ENCODE peak calls at places on chromosomes 1 and 21, in four cellular contexts. One of them, this sample, is unnamed.

GRCh38 chr1:236209185-236209584 is 66.8 kb downstream of the GPR137B start:
- DNase-seq in GM23248: no peak
- DNase-seq in H9: no peak
- DNase-seq in astrocyte: no peak
- DNase-seq in this sample: no peak

GRCh38 chr1:98090351-98090750 is 169.5 kb upstream of the DPYD start:
- DNase-seq in GM23248: peak; percentile 51
- DNase-seq in H9: no peak
- DNase-seq in astrocyte: peak; percentile 64
- DNase-seq in this sample: no peak

GRCh38 chr1:52268372-52268771 is 97.6 kb downstream of the CC2D1B start:
- DNase-seq in GM23248: peak; percentile 29
- DNase-seq in H9: peak; percentile 67
- DNase-seq in astrocyte: peak; percentile 6
- DNase-seq in this sample: no peak

GRCh38 chr1:33641099-33641830 is 168.8 kb downstream of the ZSCAN20 start:
- DNase-seq in GM23248: peak; percentile 81
- DNase-seq in H9: peak; percentile 42
- DNase-seq in astrocyte: peak; percentile 16
- DNase-seq in this sample: peak; percentile 87

GRCh38 chr1:40763742-40764532 is 19.6 kb upstream of the KCNQ4 start:
- DNase-seq in GM23248: no peak
- DNase-seq in H9: no peak
- DNase-seq in astrocyte: no peak
- DNase-seq in this sample: peak; percentile 80

GRCh38 chr1:160167580-160167979 is 16.2 kb downstream of the ATP1A4 start:
- DNase-seq in GM23248: peak; percentile 49
- DNase-seq in H9: no peak
- DNase-seq in astrocyte: no peak
- DNase-seq in this sample: peak; percentile 37

GRCh38 chr1:24322636-24323177 is 3.5 kb downstream of the GRHL3 start:
- DNase-seq in GM23248: no peak
- DNase-seq in H9: no peak
- DNase-seq in astrocyte: peak; percentile 24
- DNase-seq in this sample: no peak

GRCh38 chr1:174469052-174469451 is 21.3 kb downstream of the GPR52 start:
- DNase-seq in GM23248: no peak
- DNase-seq in H9: no peak
- DNase-seq in astrocyte: no peak
- DNase-seq in this sample: no peak

GRCh38 chr1:24996983-24997893 is 67.2 kb upstream of the RUNX3 start:
- DNase-seq in GM23248: no peak
- DNase-seq in H9: no peak
- DNase-seq in astrocyte: no peak
- DNase-seq in this sample: peak; percentile 75

GRCh38 chr1:68954841-68955240 is 458.0 kb upstream of the DEPDC1 start:
- DNase-seq in GM23248: peak; percentile 12
- DNase-seq in H9: no peak
- DNase-seq in astrocyte: peak; percentile 58
- DNase-seq in this sample: peak; percentile 34

GRCh38 chr1:115238336-115239147 is 99.5 kb downstream of the NGF start:
- DNase-seq in GM23248: no peak
- DNase-seq in H9: no peak
- DNase-seq in astrocyte: peak; percentile 30
- DNase-seq in this sample: no peak

GRCh38 chr1:237016626-237017025 is 12.4 kb upstream of the MT1HL1 start:
- DNase-seq in GM23248: no peak
- DNase-seq in H9: no peak
- DNase-seq in astrocyte: no peak
- DNase-seq in this sample: no peak

GRCh38 chr1:12121212-12122000 is 45.4 kb upstream of the TNFRSF1B start:
- DNase-seq in GM23248: peak; percentile 44
- DNase-seq in H9: no peak
- DNase-seq in astrocyte: peak; percentile 80
- DNase-seq in this sample: peak; percentile 61

GRCh38 chr1:23732363-23733224 is 10.7 kb upstream of the ELOA start:
- DNase-seq in GM23248: peak; percentile 83
- DNase-seq in H9: no peak
- DNase-seq in astrocyte: peak; percentile 14
- DNase-seq in this sample: peak; percentile 82

GRCh38 chr1:212559929-212560328 is 48.6 kb upstream of the ATF3 start:
- DNase-seq in GM23248: no peak
- DNase-seq in H9: no peak
- DNase-seq in astrocyte: no peak
- DNase-seq in this sample: no peak

GRCh38 chr1:6466023-6466422 is at the start of gene TNFRSF25:
- DNase-seq in GM23248: no peak
- DNase-seq in H9: peak; percentile 77
- DNase-seq in astrocyte: no peak
- DNase-seq in this sample: no peak

GRCh38 chr1:168312718-168313604 is 32.3 kb downstream of the TBX19 start:
- DNase-seq in GM23248: no peak
- DNase-seq in H9: no peak
- DNase-seq in astrocyte: no peak
- DNase-seq in this sample: no peak

GRCh38 chr1:18886003-18886335 is 16.4 kb downstream of the ALDH4A1 start:
- DNase-seq in GM23248: peak; percentile 77
- DNase-seq in H9: no peak
- DNase-seq in astrocyte: peak; percentile 74
- DNase-seq in this sample: peak; percentile 97

GRCh38 chr1:31828926-31829690 is 13.3 kb upstream of the SPOCD1 start:
- DNase-seq in GM23248: no peak
- DNase-seq in H9: no peak
- DNase-seq in astrocyte: no peak
- DNase-seq in this sample: peak; percentile 42

GRCh38 chr1:206709772-206710456 is 25.2 kb downstream of the MAPKAPK2 start:
- DNase-seq in GM23248: peak; percentile 72
- DNase-seq in H9: no peak
- DNase-seq in astrocyte: no peak
- DNase-seq in this sample: no peak

GRCh38 chr1:8595919-8596318 is 221.5 kb downstream of the RERE start:
- DNase-seq in GM23248: peak; percentile 6
- DNase-seq in H9: no peak
- DNase-seq in astrocyte: peak; percentile 9
- DNase-seq in this sample: no peak

GRCh38 chr1:5297199-5297877 is 642.9 kb downstream of the AJAP1 start:
- DNase-seq in GM23248: no peak
- DNase-seq in H9: no peak
- DNase-seq in astrocyte: no peak
- DNase-seq in this sample: no peak

GRCh38 chr1:220892997-220893700 is 13.9 kb downstream of the HLX start:
- DNase-seq in GM23248: no peak
- DNase-seq in H9: peak; percentile 50
- DNase-seq in astrocyte: no peak
- DNase-seq in this sample: no peak

GRCh38 chr1:220894924-220895256 is 15.6 kb downstream of the HLX start:
- DNase-seq in GM23248: no peak
- DNase-seq in H9: no peak
- DNase-seq in astrocyte: no peak
- DNase-seq in this sample: no peak

GRCh38 chr1:220893701-220894024 is 14.4 kb downstream of the HLX start:
- DNase-seq in GM23248: peak; percentile 17
- DNase-seq in H9: no peak
- DNase-seq in astrocyte: no peak
- DNase-seq in this sample: no peak

GRCh38 chr1:220895412-220895946 is 16.2 kb downstream of the HLX start:
- DNase-seq in GM23248: no peak
- DNase-seq in H9: no peak
- DNase-seq in astrocyte: no peak
- DNase-seq in this sample: no peak

GRCh38 chr1:220894025-220894923 is 15.0 kb downstream of the HLX start:
- DNase-seq in GM23248: peak; percentile 37
- DNase-seq in H9: peak; percentile 58
- DNase-seq in astrocyte: no peak
- DNase-seq in this sample: peak; percentile 75
- H3K27me3 ChIP-seq in GM23248: peaks cover 24% of the 10 kb centered on the region
- H3K27me3 ChIP-seq in H9: peaks cover 79% of the 10 kb centered on the region
- H3K27me3 ChIP-seq in astrocyte: peaks cover 73% of the 10 kb centered on the region
- H3K27me3 ChIP-seq in this sample: peaks cover 31% of the 10 kb centered on the region

GRCh38 chr21:15370576-15370975 is 305.8 kb upstream of the NRIP1 start:
- DNase-seq in GM23248: no peak
- DNase-seq in H9: no peak
- DNase-seq in astrocyte: no peak
- DNase-seq in this sample: no peak
- H2AFZ ChIP-seq in GM23248: no peak overlapping the region
- H2AFZ ChIP-seq in H9: no peak overlapping the region
- H2AFZ ChIP-seq in astrocyte: no peak overlapping the region
- H2AFZ ChIP-seq in this sample: no peak overlapping the region

DNA sequence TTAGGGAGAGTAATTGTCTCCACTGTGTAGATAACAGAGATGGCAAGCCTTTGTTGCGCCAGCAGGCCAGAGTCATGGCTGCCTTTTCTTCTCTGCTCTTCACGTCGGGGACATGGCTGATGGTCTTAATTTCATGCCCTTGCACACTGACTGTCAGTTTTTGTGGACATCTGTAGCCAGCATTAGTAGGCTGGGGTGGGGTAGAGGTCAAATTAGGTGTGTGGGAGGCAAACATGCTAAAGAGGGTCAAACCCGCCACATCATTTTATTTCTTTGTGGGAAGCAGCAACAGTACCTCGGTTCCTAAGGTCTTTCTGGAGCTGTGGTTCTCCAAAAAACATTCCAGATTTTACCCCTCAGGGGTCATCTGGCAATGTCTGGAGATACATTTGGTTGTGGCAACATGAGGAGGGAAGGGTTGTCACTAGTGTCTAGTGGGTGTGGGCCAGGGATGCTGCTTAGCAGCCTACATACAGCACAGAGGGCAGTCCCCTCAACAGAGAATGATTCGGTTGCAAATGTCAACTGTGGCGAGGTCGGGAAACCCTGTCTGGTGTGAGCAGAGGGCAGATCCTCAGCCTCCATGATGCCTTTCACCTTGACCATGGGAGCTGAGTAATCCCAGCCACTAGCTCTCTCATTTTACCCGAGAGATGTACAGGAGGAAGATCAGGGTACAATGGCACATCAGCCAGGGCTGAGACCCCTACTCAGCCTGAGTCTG is 14.7 kb downstream of the RUNX1 start:
- DNase-seq in GM23248: no peak
- DNase-seq in H9: no peak
- DNase-seq in astrocyte: no peak
- DNase-seq in this sample: no peak
- H3K27me3 ChIP-seq in GM23248: no peaks in the 10 kb centered on the region
- H3K27me3 ChIP-seq in H9: no peaks in the 10 kb centered on the region
- H3K27me3 ChIP-seq in astrocyte: no peaks in the 10 kb centered on the region
- H3K27me3 ChIP-seq in this sample: no peaks in the 10 kb centered on the region

DNA sequence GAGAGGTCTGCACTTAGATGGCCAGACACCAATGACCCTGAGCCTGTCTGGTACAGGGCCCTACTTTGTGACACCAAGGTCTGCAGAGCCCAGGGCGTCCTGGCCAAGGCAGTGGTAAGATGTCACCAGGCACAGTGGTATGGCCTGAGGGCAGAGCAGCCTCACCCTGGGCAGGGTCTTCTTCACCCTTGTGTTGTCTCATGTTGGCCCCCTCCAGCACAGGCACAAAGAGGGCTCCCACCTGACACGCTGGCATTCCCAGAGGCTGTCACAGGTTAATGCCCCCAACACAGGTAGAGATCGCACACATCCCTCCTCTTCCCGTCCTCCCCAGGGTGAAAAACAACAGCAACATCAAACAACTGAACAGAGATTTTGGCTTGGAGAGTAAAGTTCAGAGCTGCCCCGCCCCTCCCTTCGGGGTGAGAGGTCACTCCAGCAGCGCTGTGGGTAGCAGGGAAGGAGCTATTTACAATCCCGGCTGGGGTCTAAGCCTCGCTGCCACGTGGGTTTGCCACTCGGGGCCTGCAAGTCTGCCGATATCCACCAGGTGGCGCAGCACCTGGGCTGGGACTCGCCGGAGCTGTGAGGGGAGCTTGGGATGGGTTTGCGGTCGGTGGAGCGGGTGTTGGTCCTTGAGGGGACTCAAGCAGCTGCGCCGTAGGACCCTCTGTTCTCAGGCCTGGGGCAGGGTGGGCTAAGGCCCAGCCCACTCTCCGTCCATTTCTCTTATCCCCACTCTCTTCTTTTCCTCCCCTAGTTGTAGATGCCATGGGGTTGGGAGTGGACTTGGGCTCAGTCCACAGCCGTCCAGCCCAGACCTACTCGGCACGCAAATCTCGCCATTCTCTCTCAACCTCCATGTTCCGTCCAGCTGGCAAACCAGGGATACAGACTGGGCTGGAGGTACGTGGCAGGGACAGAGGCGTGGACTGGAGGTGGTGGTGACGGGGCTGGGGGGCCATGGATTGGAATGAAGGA is 12.7 kb downstream of the EFNA3 start:
- DNase-seq in GM23248: peak; percentile 73
- DNase-seq in H9: peak; percentile 91
- DNase-seq in astrocyte: peak; percentile 16
- DNase-seq in this sample: peak; percentile 92
- H2AFZ ChIP-seq in GM23248: peak overlapping the region; percentile 75
- H2AFZ ChIP-seq in H9: no peak overlapping the region
- H2AFZ ChIP-seq in astrocyte: peak overlapping the region; percentile 61
- H2AFZ ChIP-seq in this sample: peak overlapping the region; percentile 88

DNA sequence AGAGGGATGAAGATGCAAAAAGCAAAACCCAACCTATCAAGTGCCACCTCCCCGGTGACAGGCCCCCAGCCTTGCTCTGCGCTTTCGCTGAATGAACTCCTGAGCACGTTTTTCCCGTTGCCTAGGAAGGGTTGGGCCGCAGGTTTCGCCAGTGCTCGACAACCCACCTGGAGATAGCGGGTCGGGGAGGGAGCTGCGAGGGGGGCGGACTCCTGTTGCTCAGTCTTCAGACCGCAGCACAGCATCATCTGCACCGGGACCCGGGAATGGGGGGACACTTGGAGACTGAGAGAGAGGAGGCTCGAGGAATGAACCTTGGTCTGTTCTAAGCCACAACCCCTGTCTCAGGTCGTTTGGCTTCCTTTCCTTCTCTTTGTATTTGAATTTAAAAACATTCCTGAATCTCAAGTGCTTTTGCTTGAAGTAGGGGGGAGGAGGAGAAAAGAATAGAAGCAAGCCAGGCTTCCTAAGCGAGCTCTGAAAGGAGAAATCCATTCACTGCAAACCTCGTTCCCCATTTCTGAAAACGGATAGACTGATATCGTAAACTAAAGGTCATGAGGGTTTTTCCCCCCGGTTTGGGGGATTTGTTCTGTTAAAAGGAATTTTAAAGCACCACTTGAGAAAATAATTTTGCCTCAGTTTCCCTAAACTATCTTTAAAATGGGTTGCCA is 1.2 kb downstream of the AK5 start:
- DNase-seq in GM23248: peak; percentile 46
- DNase-seq in H9: peak; percentile 78
- DNase-seq in astrocyte: peak; percentile 3
- DNase-seq in this sample: peak; percentile 82
- H3K27me3 ChIP-seq in GM23248: no peaks in the 10 kb centered on the region
- H3K27me3 ChIP-seq in H9: peaks cover 16% of the 10 kb centered on the region
- H3K27me3 ChIP-seq in astrocyte: no peaks in the 10 kb centered on the region
- H3K27me3 ChIP-seq in this sample: no peaks in the 10 kb centered on the region

This sample was measured in osteoblast.